ENCODE peak calls at places on chromosomes 5 and 9, in six cellular contexts. E is mesothelial cell of epicardium; R is cardiac fibroblast; O is uterus; C is CD4-positive, alpha-beta T cell; N is ovary. P is an unnamed sample.

GRCh38 chr5:78984020-78984610 is 995 bp downstream of the ARSB start:
- DNase-seq in E (no peak), O (no peak), N (no peak), R (no peak), C (no peak), P (no peak)

GRCh38 chr9:6716766-6717165 is 41.0 kb upstream of the KDM4C start:
- DNase-seq in C (no peak), N (no peak), R (no peak), E (no peak), O (no peak), P (no peak)

GRCh38 chr9:18877984-18878383 is 155.0 kb downstream of the SAXO1 start:
- DNase-seq in N (no peak), O (no peak), E (no peak), R (no peak), C (no peak), P (no peak)

GRCh38 chr5:5521029-5521428 is 98.6 kb downstream of the ICE1 start:
- DNase-seq in O (no peak), E (no peak), N (no peak), R (no peak), C (no peak), P (no peak)

GRCh38 chr5:580436-580835 is 31.7 kb upstream of the CEP72 start:
- DNase-seq in N (no peak), O (no peak), C (no peak), E (no peak), R (no peak), P (no peak)

GRCh38 chr9:109816490-109816889 is 36.5 kb downstream of the PALM2AKAP2 start:
- DNase-seq in N (no peak), E (no peak), O (no peak), C (no peak), R (peak; percentile 99), P (peak; percentile 79)

GRCh38 chr5:17373406-17374110 is 124.5 kb upstream of the TAF11L2 start:
- DNase-seq in N (no peak), O (no peak), E (no peak), C (no peak), R (no peak), P (no peak)

GRCh38 chr5:119212666-119213065 is 141.8 kb downstream of the DMXL1 start:
- DNase-seq in E (no peak), R (no peak), O (no peak), N (no peak), C (no peak), P (no peak)

GRCh38 chr5:72477176-72477575 is 30.0 kb downstream of the ZNF366 start:
- DNase-seq in R (no peak), C (no peak), N (no peak), O (no peak), E (no peak), P (no peak)

GRCh38 chr5:132561601-132562000 is 4.8 kb downstream of the RAD50 start:
- DNase-seq in R (peak; percentile 18), C (no peak), O (no peak), E (no peak), N (no peak), P (no peak)

GRCh38 chr5:13976223-13976622 is 31.7 kb upstream of the DNAH5 start:
- DNase-seq in N (no peak), E (no peak), O (no peak), C (no peak), R (no peak), P (no peak)

GRCh38 chr5:13972029-13972428 is 27.5 kb upstream of the DNAH5 start:
- DNase-seq in C (no peak), N (no peak), R (no peak), E (no peak), O (no peak), P (no peak)

GRCh38 chr5:13973724-13974123 is 29.2 kb upstream of the DNAH5 start:
- DNase-seq in N (no peak), C (no peak), R (no peak), E (no peak), O (no peak), P (no peak)

GRCh38 chr5:13976867-13977479 is 32.5 kb upstream of the DNAH5 start:
- DNase-seq in O (no peak), C (no peak), N (no peak), R (peak; percentile 71), E (no peak), P (no peak)
- TF ChIP-seq CTCF in O (no peak), C (no peak), N (no peak), R (peak; percentile 41), E (peak; percentile 55), P (peak; percentile 47)

DNA sequence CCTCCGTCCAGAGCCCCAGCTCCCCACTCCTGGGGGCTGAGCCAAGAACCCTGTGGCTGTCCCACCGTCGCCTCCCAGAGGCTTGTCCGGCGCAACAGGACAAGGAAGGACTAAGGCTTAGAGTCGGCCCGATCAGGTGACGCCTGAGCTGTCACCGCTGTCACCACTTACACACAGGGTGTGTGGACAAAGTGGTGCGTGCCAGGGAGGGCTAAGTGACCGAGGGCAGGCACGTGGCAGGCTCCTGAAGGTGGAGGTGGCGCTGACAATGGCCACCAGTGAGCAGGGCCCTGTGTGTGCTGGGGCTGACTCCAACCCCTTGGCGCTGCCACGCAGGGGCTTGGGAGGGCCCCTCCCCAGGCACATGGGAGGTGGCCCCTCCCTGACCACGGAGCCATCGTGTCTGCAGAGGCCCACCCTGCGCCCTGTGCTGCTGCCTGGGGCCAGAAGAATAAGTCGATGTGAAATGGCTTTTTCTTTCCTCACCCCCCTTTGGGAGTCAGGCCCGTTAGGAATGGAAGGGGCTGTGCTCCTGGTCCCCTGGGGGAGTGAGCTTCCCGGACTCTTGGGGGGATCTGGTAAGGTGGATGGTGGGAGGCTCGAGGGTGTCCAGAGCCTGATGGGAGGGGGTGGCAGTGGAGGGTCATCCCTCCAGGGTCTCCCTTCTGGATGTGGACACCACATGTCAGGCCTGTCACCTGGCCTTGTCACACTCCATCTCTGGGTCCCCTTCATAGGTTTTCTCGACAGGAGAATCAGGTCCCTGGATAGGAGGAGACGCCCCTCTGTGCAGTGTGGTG is 2.6 kb upstream of the GPSM1 start:
- DNase-seq in C (no peak), N (no peak), E (no peak), O (no peak), R (no peak), P (no peak)
- TF ChIP-seq CTCF in C (no peak), N (no peak), E (no peak), O (no peak), R (no peak), P (no peak)

DNA sequence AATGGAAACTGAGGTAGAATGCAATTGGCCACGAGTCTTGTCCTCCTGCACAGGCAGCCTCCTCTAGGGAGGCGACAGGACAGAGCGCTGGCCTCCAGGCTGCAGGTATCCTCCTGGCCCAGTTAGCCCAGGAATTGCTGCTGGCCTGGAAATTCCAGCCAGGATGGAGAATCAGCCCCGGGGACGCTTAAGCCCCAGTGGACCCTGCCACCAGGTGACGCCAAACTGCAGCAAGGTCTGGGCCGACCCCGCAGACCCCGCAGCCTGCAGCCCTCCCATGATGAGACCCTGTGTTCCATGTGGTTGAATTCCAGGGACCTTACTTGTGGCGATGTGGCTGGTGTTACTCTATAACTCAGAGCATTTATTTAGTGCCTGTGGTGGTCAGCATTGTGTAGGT is 7.3 kb downstream of the CACFD1 start:
- DNase-seq in O (no peak), R (no peak), E (no peak), C (no peak), N (no peak), P (no peak)
- TF ChIP-seq CTCF in O (no peak), R (no peak), E (no peak), C (no peak), N (no peak), P (no peak)

GRCh38 chr9:128370752-128371621 is at the start of gene URM1:
- DNase-seq in O (peak; percentile 93), E (peak; percentile 84), N (peak; percentile 91), C (peak; percentile 90), R (peak; percentile 96), P (peak; percentile 97)
- TF ChIP-seq CTCF in O (no peak), E (no peak), N (no peak), C (no peak), R (peak; percentile 2), P (no peak)

GRCh38 chr5:67166460-67166871 is 30.1 kb downstream of the CD180 start:
- DNase-seq in E (no peak), O (no peak), N (no peak), C (peak; percentile 77), R (no peak), P (peak; percentile 76)
- TF ChIP-seq CTCF in E (peak; percentile 4), O (no peak), N (no peak), C (no peak), R (no peak), P (no peak)

GRCh38 chr5:135206862-135207261 is 172.8 kb upstream of the PITX1 start:
- DNase-seq in R (no peak), N (no peak), C (no peak), O (no peak), E (no peak), P (peak; percentile 18)

GRCh38 chr5:135203019-135203418 is 169.0 kb upstream of the PITX1 start:
- DNase-seq in N (no peak), R (no peak), C (no peak), E (no peak), O (no peak), P (no peak)

GRCh38 chr5:135204151-135204600 is 170.1 kb upstream of the PITX1 start:
- DNase-seq in E (no peak), O (no peak), N (no peak), R (peak; percentile 55), C (no peak), P (no peak)

GRCh38 chr5:135205616-135206349 is 171.8 kb upstream of the PITX1 start:
- DNase-seq in R (peak; percentile 32), N (no peak), E (no peak), O (no peak), C (no peak), P (peak; percentile 48)

DNA sequence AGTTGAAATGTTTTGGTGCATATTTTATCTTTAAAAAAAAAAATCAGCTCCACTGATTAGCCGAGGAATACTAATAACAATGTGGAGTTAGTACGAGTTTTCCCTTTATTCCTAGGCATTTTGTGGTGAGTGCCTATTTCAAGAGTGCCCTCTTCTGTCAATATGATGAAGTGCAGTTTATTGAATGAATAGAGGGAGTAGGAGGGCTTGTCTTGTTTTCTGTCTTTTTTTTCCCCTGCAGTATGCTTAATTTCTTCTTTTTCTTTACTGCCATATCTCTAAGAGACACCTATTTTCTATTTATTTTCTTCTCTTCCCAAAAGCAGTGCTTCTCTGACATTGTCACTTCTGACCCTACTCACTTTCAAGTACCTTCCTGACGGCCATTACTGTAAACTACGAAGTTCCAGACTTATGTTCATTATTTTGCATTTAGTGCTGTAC is 169.6 kb upstream of the PITX1 start:
- DNase-seq in E (no peak), C (no peak), O (no peak), N (no peak), R (peak; percentile 43), P (no peak)
- TF ChIP-seq CTCF in E (no peak), C (no peak), O (no peak), N (no peak), R (peak; percentile 51), P (no peak)

P was measured in right atrium auricular region.